ENCODE peak calls at places on chromosomes 3 and 15, in four cellular contexts. E is GM13977, V is endothelial cell, Z is AG04449. D is an unnamed sample.
A peak's percentile ranks its signal among the peaks of the same experiment; 100 is the strongest.

GRCh38 chr15:66854012-66854965 is 152.3 kb downstream of the SMAD6 start:
- DNase-seq in V (no peak), Z (no peak), E (no peak), D (peak; percentile 7)

GRCh38 chr3:50251220-50251619 is 15.2 kb downstream of the GNAI2 start:
- DNase-seq in Z (no peak), V (no peak), E (no peak), D (no peak)

GRCh38 chr3:51621091-51621892 is 49.8 kb upstream of the TEX264 start:
- DNase-seq in E (no peak), Z (no peak), V (no peak), D (no peak)

GRCh38 chr15:60375255-60375809 is 22.5 kb downstream of the ANXA2 start:
- DNase-seq in E (no peak), Z (no peak), V (no peak), D (no peak)

GRCh38 chr3:137768361-137769320 is 4.5 kb downstream of the SOX14 start:
- DNase-seq in Z (no peak), V (peak; percentile 50), E (peak; percentile 12), D (no peak)

GRCh38 chr15:29124581-29125381 is 144.8 kb downstream of the NSMCE3 start:
- DNase-seq in E (no peak), V (no peak), Z (peak; percentile 17), D (no peak)

GRCh38 chr3:189108735-189109134 is 63.0 kb upstream of the TPRG1 start:
- DNase-seq in Z (no peak), E (no peak), V (no peak), D (no peak)

GRCh38 chr15:57462391-57462790 is 86.1 kb downstream of the CGNL1 start:
- DNase-seq in Z (no peak), E (no peak), V (no peak), D (no peak)

DNA sequence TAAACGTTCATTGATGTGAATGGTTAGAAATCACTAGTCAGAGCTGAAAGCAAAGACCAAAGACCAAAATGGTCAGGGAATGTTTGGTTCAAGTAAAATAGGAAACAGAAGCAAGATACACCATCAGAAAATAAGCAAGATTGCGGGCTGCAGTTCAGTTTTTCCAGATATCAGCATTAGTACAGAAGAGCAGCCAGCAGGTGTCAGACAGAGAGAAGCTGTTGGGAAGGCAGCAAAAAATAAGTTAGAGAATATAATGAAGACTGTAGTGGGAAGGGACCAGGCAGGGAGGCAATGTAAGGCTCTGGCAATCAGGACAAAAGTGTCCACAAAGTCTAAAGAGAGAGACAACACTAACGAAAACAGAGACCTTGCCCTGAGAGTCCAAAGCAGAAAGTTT is 639.4 kb upstream of the NAALADL2 start:
- DNase-seq in Z (no peak), E (no peak), V (no peak), D (no peak)
- TF ChIP-seq CTCF in Z (no peak), E (no peak), V (no peak), D (no peak)

DNA sequence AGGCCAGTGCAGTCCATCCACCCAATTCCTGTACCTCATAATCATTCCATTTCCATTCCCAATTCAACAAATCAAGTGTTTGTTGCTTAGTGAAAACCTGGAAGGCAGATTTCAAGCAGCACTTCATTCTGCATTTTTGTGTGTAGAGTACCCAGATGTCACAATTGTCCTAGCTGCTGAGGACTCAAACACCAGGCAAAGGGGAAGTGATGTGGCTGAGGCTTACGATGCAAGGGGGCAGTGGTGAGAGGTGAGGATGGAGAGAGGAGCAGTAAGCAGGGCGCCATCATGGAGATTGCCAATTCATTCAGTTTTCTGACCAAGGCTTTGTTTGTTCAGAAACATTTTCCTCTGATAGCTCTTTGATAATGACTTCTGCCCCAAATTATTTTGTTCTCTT is 83.7 kb upstream of the GSK3B start:
- DNase-seq in V (no peak), E (no peak), Z (no peak), D (no peak)
- TF ChIP-seq CTCF in V (no peak), E (no peak), Z (no peak), D (no peak)

GRCh38 chr15:90828111-90828510 is 40.3 kb upstream of the FURIN start:
- DNase-seq in E (no peak), Z (no peak), V (no peak), D (no peak)
- TF ChIP-seq CTCF in E (no peak), Z (no peak), V (no peak), D (no peak)

GRCh38 chr3:12541625-12542024 is 3.7 kb downstream of the MKRN2OS start:
- DNase-seq in Z (no peak), E (no peak), V (no peak), D (no peak)
- TF ChIP-seq CTCF in Z (peak; percentile 19), E (no peak), V (no peak), D (no peak)

DNA sequence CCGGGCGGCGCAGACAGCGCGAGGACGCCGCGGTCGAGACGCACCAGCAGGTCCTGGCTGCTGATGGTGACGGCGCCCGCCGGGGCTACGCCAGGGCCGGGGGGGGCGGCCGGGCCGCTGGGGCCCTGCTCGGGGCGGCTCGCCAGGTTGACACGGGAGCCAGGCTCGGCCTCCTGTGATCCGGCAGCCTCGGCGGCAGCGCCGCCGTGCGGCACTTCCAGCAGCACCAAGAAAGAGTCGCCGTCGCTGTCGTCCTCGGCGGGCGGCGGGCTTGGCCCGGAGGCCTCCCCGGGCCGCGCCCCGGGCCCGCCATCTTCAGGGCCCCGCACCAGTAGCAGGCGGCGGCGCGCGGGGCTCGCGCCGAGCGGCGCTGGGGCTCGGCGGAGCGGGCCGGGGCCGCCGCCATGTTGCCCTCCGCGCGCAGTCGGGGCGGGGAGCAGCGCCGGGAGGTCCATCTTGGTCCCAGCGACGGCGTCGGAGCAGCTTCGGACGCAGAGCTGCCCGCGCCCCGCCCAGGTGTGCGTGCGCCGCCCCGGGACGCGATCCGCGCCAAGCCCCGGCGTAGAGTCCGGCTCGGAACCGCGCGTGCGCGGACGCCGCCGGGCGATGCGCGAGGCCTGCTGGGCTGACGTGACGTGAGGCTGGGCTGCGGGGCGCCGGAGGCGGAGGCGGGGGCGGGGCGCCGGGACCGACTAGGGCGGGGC is at the start of gene ZXDC:
- DNase-seq in Z (peak; percentile 24), V (peak; percentile 94), E (peak; percentile 100), D (peak; percentile 54)
- TF ChIP-seq CTCF in Z (peak; percentile 64), V (peak; percentile 9), E (peak; percentile 78), D (no peak)